ENCODE peak calls at places on chromosomes 16 and 17, in seven cellular contexts. One of them, this sample, is unnamed.

GRCh38 chr16:53821957-53822625 is 118.1 kb downstream of the FTO start:
- DNase-seq in activated T-helper 1 cell treated with Interleukin-2 at 50 U/mL for 16 hours: no peak
- DNase-seq in stimulated activated CD8-positive, alpha-beta memory T cell treated with anti-CD3 and anti-CD28 coated beads, Interleukin-4, amount 100 ng/mL, for 24 hours: no peak
- DNase-seq in activated naive CD4-positive, alpha-beta T cell: no peak
- DNase-seq in cardiac muscle cell: peak; percentile 79
- DNase-seq in GM13976: no peak
- DNase-seq in CD4-positive, CD25-positive, alpha-beta regulatory T cell: no peak
- DNase-seq in this sample: peak; percentile 59

GRCh38 chr17:40993856-40994255 is at the start of gene KRTAP3-3:
- DNase-seq in activated T-helper 1 cell treated with Interleukin-2 at 50 U/mL for 16 hours: no peak
- DNase-seq in stimulated activated CD8-positive, alpha-beta memory T cell treated with anti-CD3 and anti-CD28 coated beads, Interleukin-4, amount 100 ng/mL, for 24 hours: no peak
- DNase-seq in activated naive CD4-positive, alpha-beta T cell: no peak
- DNase-seq in cardiac muscle cell: no peak
- DNase-seq in GM13976: no peak
- DNase-seq in CD4-positive, CD25-positive, alpha-beta regulatory T cell: no peak
- DNase-seq in this sample: no peak

GRCh38 chr16:86882586-86883280 is 304.4 kb downstream of the FOXL1 start:
- DNase-seq in activated T-helper 1 cell treated with Interleukin-2 at 50 U/mL for 16 hours: no peak
- DNase-seq in stimulated activated CD8-positive, alpha-beta memory T cell treated with anti-CD3 and anti-CD28 coated beads, Interleukin-4, amount 100 ng/mL, for 24 hours: no peak
- DNase-seq in activated naive CD4-positive, alpha-beta T cell: no peak
- DNase-seq in cardiac muscle cell: peak; percentile 70
- DNase-seq in GM13976: no peak
- DNase-seq in CD4-positive, CD25-positive, alpha-beta regulatory T cell: no peak
- DNase-seq in this sample: peak; percentile 83

GRCh38 chr17:29376667-29377268 is 13.4 kb upstream of the TAOK1 start:
- DNase-seq in activated T-helper 1 cell treated with Interleukin-2 at 50 U/mL for 16 hours: no peak
- DNase-seq in stimulated activated CD8-positive, alpha-beta memory T cell treated with anti-CD3 and anti-CD28 coated beads, Interleukin-4, amount 100 ng/mL, for 24 hours: no peak
- DNase-seq in activated naive CD4-positive, alpha-beta T cell: no peak
- DNase-seq in cardiac muscle cell: peak; percentile 91
- DNase-seq in GM13976: no peak
- DNase-seq in CD4-positive, CD25-positive, alpha-beta regulatory T cell: no peak
- DNase-seq in this sample: peak; percentile 83

GRCh38 chr16:86195863-86196630 is 297.1 kb downstream of the IRF8 start:
- DNase-seq in activated T-helper 1 cell treated with Interleukin-2 at 50 U/mL for 16 hours: no peak
- DNase-seq in stimulated activated CD8-positive, alpha-beta memory T cell treated with anti-CD3 and anti-CD28 coated beads, Interleukin-4, amount 100 ng/mL, for 24 hours: no peak
- DNase-seq in activated naive CD4-positive, alpha-beta T cell: no peak
- DNase-seq in cardiac muscle cell: peak; percentile 35
- DNase-seq in GM13976: no peak
- DNase-seq in CD4-positive, CD25-positive, alpha-beta regulatory T cell: no peak
- DNase-seq in this sample: no peak

GRCh38 chr16:9957433-9957832 is 224.8 kb downstream of the GRIN2A start:
- DNase-seq in activated T-helper 1 cell treated with Interleukin-2 at 50 U/mL for 16 hours: no peak
- DNase-seq in stimulated activated CD8-positive, alpha-beta memory T cell treated with anti-CD3 and anti-CD28 coated beads, Interleukin-4, amount 100 ng/mL, for 24 hours: no peak
- DNase-seq in activated naive CD4-positive, alpha-beta T cell: no peak
- DNase-seq in cardiac muscle cell: no peak
- DNase-seq in GM13976: no peak
- DNase-seq in CD4-positive, CD25-positive, alpha-beta regulatory T cell: no peak
- DNase-seq in this sample: no peak

GRCh38 chr16:56673916-56674315 is 4.3 kb downstream of the MT1H start:
- DNase-seq in activated T-helper 1 cell treated with Interleukin-2 at 50 U/mL for 16 hours: no peak
- DNase-seq in stimulated activated CD8-positive, alpha-beta memory T cell treated with anti-CD3 and anti-CD28 coated beads, Interleukin-4, amount 100 ng/mL, for 24 hours: no peak
- DNase-seq in activated naive CD4-positive, alpha-beta T cell: no peak
- DNase-seq in cardiac muscle cell: peak; percentile 47
- DNase-seq in GM13976: no peak
- DNase-seq in CD4-positive, CD25-positive, alpha-beta regulatory T cell: peak; percentile 56
- DNase-seq in this sample: no peak

GRCh38 chr16:57781349-57781740 is 20.9 kb downstream of the KIFC3 start:
- DNase-seq in activated T-helper 1 cell treated with Interleukin-2 at 50 U/mL for 16 hours: no peak
- DNase-seq in stimulated activated CD8-positive, alpha-beta memory T cell treated with anti-CD3 and anti-CD28 coated beads, Interleukin-4, amount 100 ng/mL, for 24 hours: no peak
- DNase-seq in activated naive CD4-positive, alpha-beta T cell: no peak
- DNase-seq in cardiac muscle cell: no peak
- DNase-seq in GM13976: no peak
- DNase-seq in CD4-positive, CD25-positive, alpha-beta regulatory T cell: no peak
- DNase-seq in this sample: no peak

GRCh38 chr17:8116779-8117178 is 1.5 kb downstream of the ALOXE3 start:
- DNase-seq in activated T-helper 1 cell treated with Interleukin-2 at 50 U/mL for 16 hours: no peak
- DNase-seq in stimulated activated CD8-positive, alpha-beta memory T cell treated with anti-CD3 and anti-CD28 coated beads, Interleukin-4, amount 100 ng/mL, for 24 hours: no peak
- DNase-seq in activated naive CD4-positive, alpha-beta T cell: no peak
- DNase-seq in cardiac muscle cell: no peak
- DNase-seq in GM13976: no peak
- DNase-seq in CD4-positive, CD25-positive, alpha-beta regulatory T cell: peak; percentile 8
- DNase-seq in this sample: no peak